ENCODE peak calls at places on chromosomes 6 and 20, in five cellular contexts. U is foreskin fibroblast; J is CD8-positive, alpha-beta memory T cell; Q is lower lobe of right lung; E is cardiac fibroblast. B is an unnamed sample.

GRCh38 chr6:125104425-125104824 is 49.1 kb upstream of the TPD52L1 start:
- DNase-seq in U (peak; percentile 74), J (no peak), Q (no peak), E (peak; percentile 52), B (no peak)

GRCh38 chr20:62196286-62196685 is 13.5 kb downstream of the MTG2 start:
- DNase-seq in U (no peak), J (no peak), Q (peak; percentile 3), E (no peak), B (no peak)

GRCh38 chr6:8940356-8940755 is 505.0 kb upstream of the SLC35B3 start:
- DNase-seq in U (no peak), J (no peak), Q (no peak), E (no peak), B (no peak)

GRCh38 chr20:63751471-63752271 is 12.1 kb downstream of the SLC2A4RG start:
- DNase-seq in U (no peak), J (no peak), Q (no peak), E (no peak), B (no peak)

GRCh38 chr6:71324179-71324791 is 35.7 kb downstream of the OGFRL1 start:
- DNase-seq in U (no peak), J (no peak), Q (no peak), E (no peak), B (no peak)

GRCh38 chr6:36825452-36825851 is 13.8 kb downstream of the CPNE5 start:
- DNase-seq in U (no peak), J (no peak), Q (no peak), E (no peak), B (no peak)

GRCh38 chr6:145838305-145838704 is 23.7 kb upstream of the FBXO30 start:
- DNase-seq in U (peak; percentile 50), J (no peak), Q (no peak), E (no peak), B (no peak)

GRCh38 chr6:111758608-111759293 is 114.5 kb downstream of the FYN start:
- DNase-seq in U (no peak), J (no peak), Q (no peak), E (no peak), B (no peak)

GRCh38 chr6:54050750-54051149 is 60.5 kb upstream of the MLIP start:
- DNase-seq in U (no peak), J (no peak), Q (no peak), E (no peak), B (no peak)

GRCh38 chr6:118325220-118325860 is 222.8 kb upstream of the PLN start:
- DNase-seq in U (peak; percentile 73), J (no peak), Q (no peak), E (no peak), B (no peak)

GRCh38 chr6:29850011-29850553 is 22.5 kb downstream of the HLA-G start:
- DNase-seq in U (peak; percentile 46), J (peak; percentile 18), Q (no peak), E (peak; percentile 29), B (no peak)

GRCh38 chr6:36701401-36701991 is 3.9 kb downstream of the RAB44 start:
- DNase-seq in U (peak; percentile 38), J (no peak), Q (no peak), E (no peak), B (no peak)

GRCh38 chr20:1465470-1466210 is 1.0 kb downstream of the NSFL1C start:
- DNase-seq in U (peak; percentile 9), J (no peak), Q (no peak), E (no peak), B (no peak)

GRCh38 chr20:43040427-43040826 is 149.3 kb downstream of the PTPRT start:
- DNase-seq in U (no peak), J (no peak), Q (no peak), E (no peak), B (no peak)

GRCh38 chr6:20266851-20267608 is 54.8 kb upstream of the MBOAT1 start:
- DNase-seq in U (no peak), J (no peak), Q (no peak), E (peak; percentile 18), B (no peak)

GRCh38 chr20:37392441-37393195 is 46.7 kb downstream of the SRC start:
- DNase-seq in U (peak; percentile 33), J (no peak), Q (peak; percentile 38), E (peak; percentile 45), B (peak; percentile 21)

GRCh38 chr20:46642944-46643343 is 8.3 kb downstream of the SLC13A3 start:
- DNase-seq in U (no peak), J (no peak), Q (no peak), E (no peak), B (no peak)

GRCh38 chr20:3927486-3928291 is 38.5 kb downstream of the PANK2 start:
- DNase-seq in U (peak; percentile 76), J (no peak), Q (peak; percentile 60), E (peak; percentile 74), B (peak; percentile 90)

GRCh38 chr6:112906737-112907136 is 559.6 kb downstream of the RFPL4B start:
- DNase-seq in U (peak; percentile 92), J (no peak), Q (no peak), E (peak; percentile 86), B (no peak)

GRCh38 chr6:47360388-47360787 is 50.7 kb upstream of the TNFRSF21 start:
- DNase-seq in U (no peak), J (no peak), Q (no peak), E (no peak), B (no peak)

DNA sequence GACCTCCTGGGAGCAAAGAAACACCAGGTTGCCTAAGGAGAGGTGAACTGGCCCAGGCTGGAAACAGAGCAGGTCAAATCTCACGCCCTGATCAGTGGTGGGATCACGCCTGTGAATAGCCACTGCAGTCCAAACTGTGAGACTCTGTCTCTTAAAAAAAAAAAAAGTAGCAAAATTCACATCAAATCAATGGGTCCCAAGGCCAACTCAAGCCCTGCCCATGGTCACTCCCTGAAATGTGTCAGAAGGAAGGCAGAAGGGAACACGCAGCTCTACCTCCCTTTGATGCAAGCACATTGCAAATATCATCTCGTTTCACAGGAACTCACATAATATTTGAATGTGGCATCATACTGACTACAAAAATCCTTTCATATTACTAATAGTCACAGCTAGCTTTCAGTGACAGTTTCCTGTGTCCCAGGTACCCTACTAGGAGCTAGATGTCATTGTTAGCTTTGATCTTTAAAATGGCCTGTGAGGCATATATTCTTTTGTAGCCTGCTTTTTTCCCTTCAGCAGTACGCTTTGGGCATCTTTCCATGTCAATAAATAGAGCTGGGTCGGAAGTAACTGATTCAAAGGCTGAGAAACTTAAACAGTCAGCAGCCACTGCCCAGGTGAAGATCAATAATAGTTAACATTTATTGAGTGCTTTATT is 14.4 kb upstream of the TTPAL start:
- DNase-seq in U (no peak), J (no peak), Q (no peak), E (no peak), B (no peak)
- H3K4me3 ChIP-seq in U (no peak overlapping the region), J (no peak overlapping the region), Q (no peak overlapping the region), E (no peak overlapping the region), B (no peak overlapping the region)

DNA sequence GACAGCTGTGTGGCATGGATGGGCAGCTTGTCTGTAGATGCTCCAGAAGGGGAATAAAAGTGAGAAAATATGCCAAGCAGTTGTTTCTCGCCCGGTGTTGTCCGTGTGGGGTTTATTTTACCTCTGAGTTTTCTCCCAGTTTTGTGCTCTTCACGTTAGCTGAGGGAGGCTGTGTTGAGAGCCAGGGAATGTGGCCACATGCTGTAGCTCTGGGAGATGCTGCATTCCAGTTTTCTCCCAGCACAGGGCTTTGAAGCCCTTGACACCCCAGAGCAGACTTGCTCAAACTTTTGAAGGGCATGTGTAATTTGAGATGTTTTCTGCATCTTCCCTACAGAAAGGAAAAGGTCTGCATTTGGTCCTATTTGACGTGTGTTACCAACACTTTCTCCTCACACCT is 67.7 kb downstream of the RREB1 start:
- DNase-seq in U (peak; percentile 24), J (no peak), Q (no peak), E (no peak), B (no peak)
- H3K4me3 ChIP-seq in U (no peak overlapping the region), J (no peak overlapping the region), Q (no peak overlapping the region), E (no peak overlapping the region), B (no peak overlapping the region)

GRCh38 chr6:123888779-123889513 is 85.3 kb downstream of the NKAIN2 start:
- DNase-seq in U (no peak), J (no peak), Q (no peak), E (no peak), B (no peak)
- H3K4me3 ChIP-seq in U (no peak overlapping the region), J (no peak overlapping the region), Q (no peak overlapping the region), E (no peak overlapping the region), B (no peak overlapping the region)

GRCh38 chr6:123687864-123688263 is 51.1 kb upstream of the TRDN start:
- DNase-seq in U (no peak), J (no peak), Q (no peak), E (no peak), B (no peak)
- H3K4me3 ChIP-seq in U (no peak overlapping the region), J (no peak overlapping the region), Q (no peak overlapping the region), E (no peak overlapping the region), B (no peak overlapping the region)

GRCh38 chr6:52304917-52305316 is 20.4 kb upstream of the MCM3 start:
- DNase-seq in U (peak; percentile 26), J (no peak), Q (no peak), E (no peak), B (peak; percentile 19)

GRCh38 chr6:52307900-52308372 is 23.4 kb upstream of the MCM3 start:
- DNase-seq in U (peak; percentile 19), J (no peak), Q (no peak), E (no peak), B (peak; percentile 55)

GRCh38 chr6:52306972-52307849 is 22.7 kb upstream of the MCM3 start:
- DNase-seq in U (no peak), J (no peak), Q (peak; percentile 75), E (no peak), B (peak; percentile 59)

GRCh38 chr6:52305385-52305784 is 20.8 kb upstream of the MCM3 start:
- DNase-seq in U (no peak), J (no peak), Q (no peak), E (no peak), B (no peak)

DNA sequence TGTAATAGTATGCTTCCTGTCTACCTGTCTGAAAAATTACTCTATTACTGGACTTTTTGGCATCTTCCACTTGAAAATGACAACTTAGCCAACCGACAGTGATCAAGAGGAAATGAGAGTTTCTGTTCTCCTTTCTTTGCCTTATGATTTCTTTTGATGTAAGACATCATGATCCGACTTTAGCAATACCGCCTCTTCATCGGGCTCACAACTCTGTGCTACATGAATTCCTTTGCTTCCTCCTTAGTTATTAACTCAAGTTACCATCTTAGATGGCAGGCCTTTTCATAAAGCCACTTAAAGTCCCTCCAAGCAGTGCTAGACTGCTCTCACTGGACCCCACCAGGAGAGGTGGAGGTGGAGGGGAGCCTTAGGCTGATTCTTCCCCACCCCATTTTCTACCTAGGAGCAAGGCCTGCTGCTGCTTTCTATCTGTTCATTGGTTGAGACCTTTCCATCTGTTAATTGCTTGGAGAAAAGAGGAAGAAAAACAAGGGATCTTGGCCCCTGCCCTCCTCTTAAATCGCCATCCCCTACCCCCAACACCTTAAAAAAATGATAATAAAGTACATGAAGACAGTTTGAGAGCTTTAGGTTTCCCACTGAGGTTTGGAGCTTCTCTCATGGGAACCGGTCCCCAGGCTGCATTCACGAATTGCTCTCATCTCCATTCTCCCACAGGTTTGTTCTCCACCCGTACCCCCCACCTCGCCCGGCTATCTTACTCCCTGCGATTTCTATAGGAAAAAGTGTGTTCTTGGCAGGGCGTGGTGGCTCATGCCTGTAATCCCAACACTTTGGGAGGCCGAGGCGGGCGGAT is 21.6 kb upstream of the MCM3 start:
- DNase-seq in U (no peak), J (no peak), Q (no peak), E (no peak), B (no peak)
- H3K4me3 ChIP-seq in U (no peak overlapping the region), J (peak overlapping the region; percentile 4), Q (no peak overlapping the region), E (no peak overlapping the region), B (no peak overlapping the region)

B was measured in HL-60.